ENCODE peak calls at places on chromosomes 6 and 20, in four cellular contexts. G, D, U and K are unnamed samples.

GRCh38 chr6:17932362-17932852 is 55.0 kb downstream of the KIF13A start:
- DNase-seq in G (no peak), D (peak; percentile 41), U (no peak), K (peak; percentile 25)

GRCh38 chr6:20802596-20802995 is 268.3 kb downstream of the CDKAL1 start:
- DNase-seq in G (no peak), D (no peak), U (no peak), K (no peak)

GRCh38 chr6:119346914-119347313 is 2.6 kb downstream of the MAN1A1 start:
- DNase-seq in G (no peak), D (no peak), U (no peak), K (no peak)

GRCh38 chr20:41314386-41314785 is 3.1 kb downstream of the ZHX3 start:
- DNase-seq in G (no peak), D (no peak), U (no peak), K (no peak)

GRCh38 chr20:9025643-9026042 is 43.2 kb upstream of the PLCB4 start:
- DNase-seq in G (no peak), D (no peak), U (no peak), K (no peak)

GRCh38 chr6:4125933-4126864 is 9.2 kb downstream of the ECI2 start:
- DNase-seq in G (no peak), D (no peak), U (no peak), K (no peak)

GRCh38 chr20:48329676-48330644 is 497.8 kb downstream of the PREX1 start:
- DNase-seq in G (no peak), D (no peak), U (no peak), K (no peak)

GRCh38 chr6:37324131-37325033 is 29.4 kb upstream of the RNF8 start:
- DNase-seq in G (no peak), D (no peak), U (no peak), K (no peak)

GRCh38 chr6:140366991-140367390 is 992.5 kb upstream of the CITED2 start:
- DNase-seq in G (no peak), D (no peak), U (no peak), K (no peak)

GRCh38 chr6:148999921-149000589 is 253.2 kb downstream of the UST start:
- DNase-seq in G (peak; percentile 90), D (peak; percentile 72), U (no peak), K (peak; percentile 83)

GRCh38 chr6:36907781-36908180 is 22.0 kb downstream of the C6orf89 start:
- DNase-seq in G (peak; percentile 74), D (no peak), U (no peak), K (peak; percentile 56)

GRCh38 chr6:112310439-112311154 is 36.5 kb upstream of the RFPL4B start:
- DNase-seq in G (no peak), D (no peak), U (no peak), K (no peak)

GRCh38 chr6:101961357-101961756 is 567.8 kb downstream of the GRIK2 start:
- DNase-seq in G (no peak), D (no peak), U (no peak), K (no peak)

GRCh38 chr20:43840382-43841070 is 74.1 kb upstream of the TOX2 start:
- DNase-seq in G (no peak), D (no peak), U (peak; percentile 62), K (no peak)

GRCh38 chr20:47782920-47783552 is 2.2 kb downstream of the SULF2 start:
- DNase-seq in G (no peak), D (no peak), U (no peak), K (no peak)

GRCh38 chr20:53594068-53595017 is 704 bp upstream of the ZNF217 start:
- DNase-seq in G (peak; percentile 97), D (peak; percentile 97), U (peak; percentile 99), K (peak; percentile 98)

GRCh38 chr6:166815629-166816028 is 140.7 kb downstream of the RNASET2 start:
- DNase-seq in G (no peak), D (no peak), U (no peak), K (no peak)

GRCh38 chr6:72622094-72622540 is 253 bp downstream of the KCNQ5 start:
- DNase-seq in G (peak; percentile 70), D (peak; percentile 52), U (peak; percentile 88), K (peak; percentile 10)

GRCh38 chr6:4577406-4577805 is 198.8 kb upstream of the CDYL start:
- DNase-seq in G (no peak), D (no peak), U (peak; percentile 11), K (no peak)

DNA sequence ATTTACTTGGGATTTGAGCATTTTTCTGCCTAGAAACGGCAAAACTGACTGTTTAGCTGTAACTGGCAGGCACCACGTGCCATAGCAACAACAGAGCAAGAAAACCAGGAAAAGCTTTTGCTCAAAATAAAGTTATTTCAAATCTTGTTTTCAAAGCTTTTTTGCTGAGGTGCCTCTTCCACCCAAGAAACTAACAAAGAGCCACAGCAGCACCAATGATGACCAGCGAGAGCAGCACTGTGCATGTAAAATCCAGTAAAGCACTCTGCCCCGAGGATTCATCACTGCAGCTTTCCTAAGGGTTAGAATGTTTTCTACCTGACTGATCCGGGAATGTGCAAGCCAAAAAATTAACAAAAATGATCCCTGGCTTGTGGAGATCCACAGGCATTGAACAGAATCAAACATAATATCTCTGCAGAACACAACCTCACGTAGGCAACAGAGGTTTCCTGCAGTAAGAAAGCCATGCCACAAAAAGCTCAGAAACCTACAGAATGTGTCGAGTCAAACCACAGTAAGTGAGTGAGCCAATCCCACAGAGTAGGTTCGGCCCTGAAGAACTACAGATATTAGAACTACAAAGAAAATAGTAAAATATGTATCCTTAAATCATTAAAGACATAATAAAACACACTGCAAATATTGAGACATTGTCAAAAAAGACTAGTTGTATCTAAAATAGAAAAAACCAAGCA is 7.4 kb upstream of the ULBP3 start:
- DNase-seq in G (no peak), D (no peak), U (no peak), K (no peak)
- TF ChIP-seq CTCF in G (no peak), D (no peak), U (peak; percentile 9), K (no peak)

DNA sequence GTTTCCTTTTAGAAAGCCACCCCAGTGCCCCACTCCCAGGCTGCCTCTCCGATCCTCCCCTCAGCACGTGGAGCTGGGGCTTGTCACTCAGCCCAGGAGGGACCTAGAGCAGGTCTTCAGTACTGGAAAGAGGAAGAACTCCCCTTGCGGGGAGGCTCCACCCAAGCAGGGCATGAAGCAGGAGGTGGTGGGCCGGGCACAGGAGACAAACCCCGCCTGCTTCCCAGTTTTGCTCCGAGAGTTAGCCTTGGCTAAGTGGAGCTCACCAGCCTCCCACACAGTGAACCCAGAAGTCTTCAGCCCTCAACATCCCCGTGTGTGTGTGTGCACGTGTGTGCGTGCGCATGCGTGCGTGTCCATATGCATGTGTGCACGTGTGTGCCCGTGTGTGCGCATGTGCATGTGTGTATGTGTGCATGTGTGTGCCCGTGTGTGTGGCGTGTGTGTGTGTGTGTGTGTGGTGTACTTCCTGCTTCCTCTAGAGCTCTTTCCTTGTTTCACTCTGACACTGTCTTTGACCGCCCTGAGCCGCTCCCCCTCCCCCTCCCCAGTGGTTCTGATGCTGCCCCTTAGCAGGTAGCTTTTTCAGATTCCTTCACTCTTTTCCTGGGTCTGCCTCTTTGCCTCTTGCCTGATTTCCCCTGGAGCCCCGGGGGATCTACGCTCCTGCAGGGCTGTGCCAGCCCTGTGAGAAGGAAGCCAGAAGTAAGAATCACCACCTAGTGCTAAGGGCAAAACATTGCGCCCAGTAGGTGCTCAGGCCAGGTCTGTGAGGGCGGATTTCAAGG is 239.8 kb downstream of the CDC5L start:
- DNase-seq in G (peak; percentile 66), D (no peak), U (no peak), K (no peak)
- TF ChIP-seq CTCF in G (no peak), D (no peak), U (no peak), K (no peak)

GRCh38 chr6:146041282-146041681 is 12.4 kb downstream of the GRM1 start:
- DNase-seq in G (no peak), D (no peak), U (no peak), K (no peak)
- TF ChIP-seq CTCF in G (no peak), D (no peak), U (peak; percentile 45), K (no peak)

DNA sequence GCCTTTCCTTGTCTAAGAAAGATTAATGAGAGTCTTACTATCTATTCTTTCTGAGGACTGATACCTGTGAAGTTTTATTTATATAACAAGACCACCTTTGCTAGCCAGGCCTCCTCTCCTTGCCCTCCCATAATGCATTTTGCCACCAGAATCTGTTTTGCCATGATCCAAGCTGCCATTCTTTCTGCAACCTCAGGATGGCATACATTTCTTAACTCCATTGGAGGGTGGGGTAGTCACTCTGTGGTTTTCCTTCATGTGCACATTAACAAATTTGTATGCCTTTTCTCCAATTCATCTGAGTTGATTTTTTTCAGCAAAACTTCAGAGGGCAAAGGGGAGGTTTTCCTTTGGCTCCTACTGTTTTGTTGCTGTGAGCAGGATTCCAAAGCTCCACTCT is 26.4 kb upstream of the ENPP4 start:
- DNase-seq in G (no peak), D (no peak), U (no peak), K (no peak)
- TF ChIP-seq CTCF in G (peak; percentile 22), D (peak; percentile 24), U (no peak), K (no peak)